ENCODE peak calls at places on chromosomes 7 and 10, in seven cellular contexts. One of them, this sample, is unnamed.

GRCh38 chr7:157540020-157540419 is 203.2 kb downstream of the DNAJB6 start:
- DNase-seq in activated CD8-positive, alpha-beta memory T cell treated with anti-CD3 and anti-CD28 coated beads for 24 hours: no peak
- DNase-seq in aorta: peak; percentile 56
- DNase-seq in fibroblast of the aortic adventitia: no peak
- DNase-seq in HuH-7: no peak
- DNase-seq in progenitor cell of endocrine pancreas: no peak
- DNase-seq in ELR: no peak
- DNase-seq in this sample: no peak

GRCh38 chr7:149561072-149561471 is 63.5 kb upstream of the ZNF746 start:
- DNase-seq in activated CD8-positive, alpha-beta memory T cell treated with anti-CD3 and anti-CD28 coated beads for 24 hours: no peak
- DNase-seq in aorta: no peak
- DNase-seq in fibroblast of the aortic adventitia: no peak
- DNase-seq in HuH-7: no peak
- DNase-seq in progenitor cell of endocrine pancreas: no peak
- DNase-seq in ELR: no peak
- DNase-seq in this sample: no peak

GRCh38 chr10:3666525-3667302 is 118.3 kb downstream of the KLF6 start:
- DNase-seq in activated CD8-positive, alpha-beta memory T cell treated with anti-CD3 and anti-CD28 coated beads for 24 hours: peak; percentile 73
- DNase-seq in aorta: no peak
- DNase-seq in fibroblast of the aortic adventitia: no peak
- DNase-seq in HuH-7: no peak
- DNase-seq in progenitor cell of endocrine pancreas: no peak
- DNase-seq in ELR: no peak
- DNase-seq in this sample: no peak

GRCh38 chr10:34241226-34242000 is 573.7 kb downstream of the PARD3 start:
- DNase-seq in activated CD8-positive, alpha-beta memory T cell treated with anti-CD3 and anti-CD28 coated beads for 24 hours: no peak
- DNase-seq in aorta: no peak
- DNase-seq in fibroblast of the aortic adventitia: no peak
- DNase-seq in HuH-7: no peak
- DNase-seq in progenitor cell of endocrine pancreas: no peak
- DNase-seq in ELR: no peak
- DNase-seq in this sample: no peak

GRCh38 chr10:93921338-93921737 is 27.6 kb downstream of the SLC35G1 start:
- DNase-seq in activated CD8-positive, alpha-beta memory T cell treated with anti-CD3 and anti-CD28 coated beads for 24 hours: peak; percentile 59
- DNase-seq in aorta: no peak
- DNase-seq in fibroblast of the aortic adventitia: no peak
- DNase-seq in HuH-7: no peak
- DNase-seq in progenitor cell of endocrine pancreas: no peak
- DNase-seq in ELR: peak; percentile 7
- DNase-seq in this sample: no peak

GRCh38 chr7:4665661-4666060 is 16.4 kb upstream of the FOXK1 start:
- DNase-seq in activated CD8-positive, alpha-beta memory T cell treated with anti-CD3 and anti-CD28 coated beads for 24 hours: no peak
- DNase-seq in aorta: no peak
- DNase-seq in fibroblast of the aortic adventitia: peak; percentile 98
- DNase-seq in HuH-7: no peak
- DNase-seq in progenitor cell of endocrine pancreas: no peak
- DNase-seq in ELR: peak; percentile 79
- DNase-seq in this sample: peak; percentile 98

GRCh38 chr7:50366311-50366710 is 61.8 kb downstream of the IKZF1 start:
- DNase-seq in activated CD8-positive, alpha-beta memory T cell treated with anti-CD3 and anti-CD28 coated beads for 24 hours: no peak
- DNase-seq in aorta: no peak
- DNase-seq in fibroblast of the aortic adventitia: no peak
- DNase-seq in HuH-7: no peak
- DNase-seq in progenitor cell of endocrine pancreas: no peak
- DNase-seq in ELR: no peak
- DNase-seq in this sample: no peak

GRCh38 chr7:26673858-26674257 is 190.5 kb downstream of the SKAP2 start:
- DNase-seq in activated CD8-positive, alpha-beta memory T cell treated with anti-CD3 and anti-CD28 coated beads for 24 hours: no peak
- DNase-seq in aorta: no peak
- DNase-seq in fibroblast of the aortic adventitia: no peak
- DNase-seq in HuH-7: no peak
- DNase-seq in progenitor cell of endocrine pancreas: no peak
- DNase-seq in ELR: no peak
- DNase-seq in this sample: no peak

GRCh38 chr7:115707684-115708341 is 322.8 kb downstream of the TFEC start:
- DNase-seq in activated CD8-positive, alpha-beta memory T cell treated with anti-CD3 and anti-CD28 coated beads for 24 hours: no peak
- DNase-seq in aorta: no peak
- DNase-seq in fibroblast of the aortic adventitia: no peak
- DNase-seq in HuH-7: no peak
- DNase-seq in progenitor cell of endocrine pancreas: no peak
- DNase-seq in ELR: no peak
- DNase-seq in this sample: no peak

GRCh38 chr10:31071232-31071999 is 39.8 kb upstream of the ZNF438 start:
- DNase-seq in activated CD8-positive, alpha-beta memory T cell treated with anti-CD3 and anti-CD28 coated beads for 24 hours: no peak
- DNase-seq in aorta: no peak
- DNase-seq in fibroblast of the aortic adventitia: peak; percentile 37
- DNase-seq in HuH-7: no peak
- DNase-seq in progenitor cell of endocrine pancreas: no peak
- DNase-seq in ELR: peak; percentile 58
- DNase-seq in this sample: peak; percentile 80

GRCh38 chr7:71334541-71334940 is 202.6 kb downstream of the GALNT17 start:
- DNase-seq in activated CD8-positive, alpha-beta memory T cell treated with anti-CD3 and anti-CD28 coated beads for 24 hours: no peak
- DNase-seq in aorta: no peak
- DNase-seq in fibroblast of the aortic adventitia: no peak
- DNase-seq in HuH-7: no peak
- DNase-seq in progenitor cell of endocrine pancreas: no peak
- DNase-seq in ELR: no peak
- DNase-seq in this sample: no peak

GRCh38 chr7:94190599-94191061 is 186.5 kb upstream of the BET1 start:
- DNase-seq in activated CD8-positive, alpha-beta memory T cell treated with anti-CD3 and anti-CD28 coated beads for 24 hours: no peak
- DNase-seq in aorta: no peak
- DNase-seq in fibroblast of the aortic adventitia: peak; percentile 99
- DNase-seq in HuH-7: no peak
- DNase-seq in progenitor cell of endocrine pancreas: no peak
- DNase-seq in ELR: peak; percentile 95
- DNase-seq in this sample: peak; percentile 98

GRCh38 chr10:92493362-92493761 is 80.5 kb downstream of the IDE start:
- DNase-seq in activated CD8-positive, alpha-beta memory T cell treated with anti-CD3 and anti-CD28 coated beads for 24 hours: no peak
- DNase-seq in aorta: no peak
- DNase-seq in fibroblast of the aortic adventitia: no peak
- DNase-seq in HuH-7: no peak
- DNase-seq in progenitor cell of endocrine pancreas: no peak
- DNase-seq in ELR: no peak
- DNase-seq in this sample: no peak

GRCh38 chr7:35680403-35681013 is 14.4 kb downstream of the HERPUD2 start:
- DNase-seq in activated CD8-positive, alpha-beta memory T cell treated with anti-CD3 and anti-CD28 coated beads for 24 hours: no peak
- DNase-seq in aorta: no peak
- DNase-seq in fibroblast of the aortic adventitia: no peak
- DNase-seq in HuH-7: no peak
- DNase-seq in progenitor cell of endocrine pancreas: no peak
- DNase-seq in ELR: no peak
- DNase-seq in this sample: no peak